ENCODE peak calls at places on chromosomes 4 and X, in four cellular contexts. Q is H1, A is mesendoderm, I is IMR-90. R is an unnamed sample.

GRCh38 chr4:186701273-186701672 is 22.4 kb downstream of the FAT1 start:
- DNase-seq in Q (no peak), I (peak), A (peak), R (peak)

GRCh38 chr4:13547563-13548041 is 3.3 kb upstream of the NKX3-2 start:
- DNase-seq in I (no peak), A (no peak), Q (no peak), R (no peak)

GRCh38 chr4:138223191-138223910 is 18.8 kb downstream of the SLC7A11 start:
- DNase-seq in A (peak), I (no peak), Q (no peak), R (peak)

GRCh38 chr4:8045909-8046308 is 106.2 kb upstream of the AFAP1 start:
- DNase-seq in A (no peak), Q (no peak), I (no peak), R (no peak)

GRCh38 chr4:112214397-112215264 is 17.0 kb upstream of the AP1AR start:
- DNase-seq in I (peak), A (no peak), Q (no peak), R (no peak)

GRCh38 chr4:103098746-103099421 is 750 bp downstream of the BDH2 start:
- DNase-seq in I (peak), A (no peak), Q (no peak), R (no peak)

GRCh38 chr4:54539500-54540029 is 118.2 kb upstream of the KIT start:
- DNase-seq in Q (no peak), A (peak), I (peak), R (peak)

GRCh38 chr4:23324291-23324690 is 565.6 kb downstream of the PPARGC1A start:
- DNase-seq in I (no peak), Q (no peak), A (peak), R (no peak)

GRCh38 chrX:83469551-83469950 is 38.5 kb upstream of the POU3F4 start:
- DNase-seq in I (peak), Q (no peak), A (peak), R (peak)

GRCh38 chrX:105870465-105870864 is 48.1 kb downstream of the NRK start:
- DNase-seq in Q (no peak), A (no peak), I (no peak), R (no peak)

GRCh38 chr4:14695411-14695810 is 306.9 kb upstream of the CPEB2 start:
- DNase-seq in Q (no peak), I (no peak), A (peak), R (no peak)

GRCh38 chrX:47515941-47516649 is 33.1 kb upstream of the ZNF41 start:
- DNase-seq in I (peak), A (peak), Q (no peak), R (no peak)

GRCh38 chrX:130758072-130758471 is 144.9 kb downstream of the ENOX2 start:
- DNase-seq in I (no peak), A (no peak), Q (no peak), R (no peak)

GRCh38 chrX:130754353-130754752 is 148.7 kb downstream of the ENOX2 start:
- DNase-seq in I (no peak), Q (no peak), A (no peak), R (no peak)

GRCh38 chrX:130756233-130756632 is 146.8 kb downstream of the ENOX2 start:
- DNase-seq in A (no peak), I (no peak), Q (no peak), R (no peak)
- H2BK5ac ChIP-seq in A (no peak), I (no peak), Q (no peak), R (no peak)

DNA sequence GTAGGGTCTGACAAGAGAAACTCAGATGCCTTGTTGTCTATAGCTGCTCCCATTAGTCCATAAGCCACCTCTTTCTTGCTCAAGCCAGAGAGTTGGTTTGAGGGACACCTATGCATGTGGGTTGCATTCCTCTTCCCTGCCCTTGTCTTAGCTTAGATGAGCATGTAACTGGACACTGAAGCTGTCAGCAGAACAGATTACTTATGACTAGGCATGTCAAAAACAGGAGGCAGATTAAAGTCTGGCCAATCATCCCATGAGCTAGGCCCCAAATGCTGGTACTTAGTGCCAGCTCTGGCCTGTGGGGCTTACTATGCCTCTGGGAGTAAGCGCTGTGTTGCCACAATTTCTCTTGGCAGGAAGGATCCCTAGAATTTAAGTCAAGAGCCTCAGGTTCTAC is 215.2 kb downstream of the AR start:
- DNase-seq in Q (no peak), A (no peak), I (no peak), R (no peak)
- H4K5ac ChIP-seq in Q (no peak), A (no peak), I (no peak), R (no peak)

DNA sequence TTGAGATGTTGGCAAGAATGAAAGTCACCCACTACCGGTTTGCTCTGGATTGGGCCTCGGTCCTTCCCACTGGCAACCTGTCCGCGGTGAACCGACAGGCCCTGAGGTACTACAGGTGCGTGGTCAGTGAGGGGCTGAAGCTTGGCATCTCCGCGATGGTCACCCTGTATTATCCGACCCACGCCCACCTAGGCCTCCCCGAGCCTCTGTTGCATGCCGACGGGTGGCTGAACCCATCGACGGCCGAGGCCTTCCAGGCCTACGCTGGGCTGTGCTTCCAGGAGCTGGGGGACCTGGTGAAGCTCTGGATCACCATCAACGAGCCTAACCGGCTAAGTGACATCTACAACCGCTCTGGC is 12.3 kb downstream of the RPL9 start:
- DNase-seq in Q (no peak), I (no peak), A (no peak), R (no peak)
- H2BK5ac ChIP-seq in Q (peak), I (no peak), A (no peak), R (no peak)

GRCh38 chrX:19673334-19674040 is 158.2 kb upstream of the MAP3K15 start:
- DNase-seq in A (peak), Q (no peak), I (peak), R (no peak)

GRCh38 chrX:19670321-19670750 is 155.0 kb upstream of the MAP3K15 start:
- DNase-seq in I (peak), A (no peak), Q (no peak), R (no peak)

GRCh38 chrX:19672211-19672814 is 157.0 kb upstream of the MAP3K15 start:
- DNase-seq in I (no peak), Q (no peak), A (no peak), R (no peak)

GRCh38 chrX:19674041-19674769 is 158.9 kb upstream of the MAP3K15 start:
- DNase-seq in Q (no peak), A (no peak), I (no peak), R (no peak)

DNA sequence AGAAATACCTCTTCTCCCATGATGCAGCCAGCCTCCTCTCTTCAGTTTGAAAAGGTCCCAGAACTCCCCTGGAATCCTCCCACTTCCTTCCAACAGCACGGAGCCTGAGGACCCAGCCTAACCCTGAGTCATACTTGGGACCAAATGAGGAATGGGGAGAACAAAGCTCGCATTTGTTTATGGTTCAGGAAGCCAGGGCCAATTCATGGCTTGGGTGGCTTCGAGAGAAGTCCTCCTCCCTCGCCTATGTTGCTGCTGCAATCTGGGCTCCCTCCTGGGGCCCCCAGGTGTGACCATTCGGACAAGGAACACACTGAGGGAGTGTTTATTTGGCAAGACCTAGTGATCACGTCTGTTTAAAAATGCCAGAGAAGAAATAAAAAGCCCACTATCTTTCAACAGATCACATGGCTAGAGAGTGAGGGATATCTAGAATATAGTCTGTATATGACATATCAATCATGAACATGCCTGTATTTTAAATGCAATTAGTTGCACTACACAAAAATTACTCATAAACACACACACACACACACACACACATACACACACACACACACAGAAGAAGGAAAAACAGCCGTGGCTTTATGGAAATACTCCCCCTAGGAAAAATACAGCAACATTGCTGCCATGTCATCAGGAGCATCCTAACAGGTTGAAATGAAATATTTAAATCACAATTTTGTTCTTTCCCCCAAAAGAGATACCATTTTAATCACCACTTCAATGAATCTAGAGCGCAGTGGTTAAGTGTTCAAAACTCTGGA is 155.7 kb upstream of the MAP3K15 start:
- DNase-seq in A (peak), Q (no peak), I (peak), R (peak)
- H4K5ac ChIP-seq in A (no peak), Q (no peak), I (peak), R (no peak)

GRCh38 chrX:12042615-12043014 is 95.7 kb upstream of the FRMPD4 start:
- DNase-seq in A (no peak), I (no peak), Q (no peak), R (no peak)
- H2BK5ac ChIP-seq in A (no peak), I (no peak), Q (no peak), R (no peak)

R was measured in H9.